ENCODE peak calls at places on chromosomes 2 and 18, in seven cellular contexts. S, Y, G, M, F, A and D are unnamed samples.

GRCh38 chr2:189149981-189150380 is 29.6 kb downstream of the COL5A2 start:
- DNase-seq in S (no peak), Y (no peak), G (no peak), M (no peak), F (no peak), A (no peak), D (no peak)

GRCh38 chr2:172600644-172601043 is 44.8 kb downstream of the PDK1 start:
- DNase-seq in S (peak), Y (no peak), G (no peak), M (no peak), F (no peak), A (no peak), D (peak)

GRCh38 chr2:33443272-33443829 is 33.1 kb upstream of the RASGRP3 start:
- DNase-seq in S (no peak), Y (no peak), G (no peak), M (no peak), F (no peak), A (no peak), D (no peak)

GRCh38 chr18:2908166-2908945 is 61.5 kb downstream of the EMILIN2 start:
- DNase-seq in S (no peak), Y (no peak), G (no peak), M (peak), F (peak), A (no peak), D (no peak)

GRCh38 chr2:236657215-236657614 is 87.6 kb downstream of the ACKR3 start:
- DNase-seq in S (no peak), Y (no peak), G (no peak), M (no peak), F (no peak), A (no peak), D (no peak)

GRCh38 chr2:134375935-134376334 is 122.1 kb downstream of the MGAT5 start:
- DNase-seq in S (no peak), Y (peak), G (peak), M (no peak), F (peak), A (no peak), D (peak)

GRCh38 chr2:36271266-36271665 is 84.3 kb upstream of the CRIM1 start:
- DNase-seq in S (no peak), Y (no peak), G (no peak), M (no peak), F (no peak), A (no peak), D (no peak)

GRCh38 chr2:133166024-133166423 is 402.2 kb downstream of the NCKAP5 start:
- DNase-seq in S (no peak), Y (no peak), G (no peak), M (no peak), F (no peak), A (no peak), D (no peak)

GRCh38 chr2:63862802-63863201 is 21.1 kb downstream of the UGP2 start:
- DNase-seq in S (no peak), Y (no peak), G (no peak), M (no peak), F (no peak), A (no peak), D (no peak)

GRCh38 chr2:23699526-23699925 is 227.4 kb downstream of the ATAD2B start:
- DNase-seq in S (no peak), Y (no peak), G (no peak), M (no peak), F (peak), A (no peak), D (no peak)

GRCh38 chr2:119490106-119490505 is 34.2 kb downstream of the SCTR start:
- DNase-seq in S (no peak), Y (no peak), G (no peak), M (no peak), F (no peak), A (no peak), D (no peak)

GRCh38 chr2:113164930-113165585 is 8.7 kb upstream of the PSD4 start:
- DNase-seq in S (no peak), Y (no peak), G (no peak), M (peak), F (peak), A (no peak), D (no peak)

GRCh38 chr2:28465148-28465885 is 30.5 kb upstream of the PLB1 start:
- DNase-seq in S (no peak), Y (no peak), G (no peak), M (no peak), F (no peak), A (no peak), D (no peak)

GRCh38 chr2:227509086-227509485 is 37.1 kb downstream of the AGFG1 start:
- DNase-seq in S (no peak), Y (no peak), G (no peak), M (no peak), F (no peak), A (no peak), D (peak)

GRCh38 chr2:66575625-66576371 is 140.9 kb downstream of the MEIS1 start:
- DNase-seq in S (peak), Y (peak), G (no peak), M (peak), F (peak), A (no peak), D (no peak)

GRCh38 chr2:226478121-226478809 is 321.4 kb downstream of the IRS1 start:
- DNase-seq in S (no peak), Y (peak), G (peak), M (no peak), F (peak), A (peak), D (no peak)

GRCh38 chr2:191165190-191165643 is 14.4 kb upstream of the STAT4 start:
- DNase-seq in S (peak), Y (no peak), G (no peak), M (no peak), F (no peak), A (no peak), D (peak)

GRCh38 chr18:31892936-31893335 is 50.0 kb downstream of the TRAPPC8 start:
- DNase-seq in S (no peak), Y (no peak), G (no peak), M (no peak), F (no peak), A (no peak), D (no peak)

GRCh38 chr18:55489034-55489741 is 98.8 kb downstream of the TCF4 start:
- DNase-seq in S (no peak), Y (no peak), G (no peak), M (no peak), F (no peak), A (no peak), D (peak)

GRCh38 chr18:3970929-3971328 is 484.2 kb downstream of the DLGAP1 start:
- DNase-seq in S (no peak), Y (no peak), G (no peak), M (no peak), F (peak), A (no peak), D (no peak)

GRCh38 chr2:96883306-96883705 is 13.4 kb upstream of the SEMA4C start:
- DNase-seq in S (no peak), Y (no peak), G (no peak), M (no peak), F (no peak), A (no peak), D (no peak)

GRCh38 chr2:20190862-20191713 is 33.8 kb downstream of the SDC1 start:
- DNase-seq in S (no peak), Y (no peak), G (no peak), M (no peak), F (peak), A (peak), D (no peak)

GRCh38 chr2:41933585-41934322 is 114.1 kb upstream of the PKDCC start:
- DNase-seq in S (no peak), Y (no peak), G (no peak), M (peak), F (peak), A (no peak), D (peak)

GRCh38 chr2:130878316-130878715 is 41.6 kb downstream of the ARHGEF4 start:
- DNase-seq in S (no peak), Y (no peak), G (no peak), M (peak), F (peak), A (no peak), D (no peak)

GRCh38 chr18:59961086-59961485 is 61.3 kb downstream of the PMAIP1 start:
- DNase-seq in S (no peak), Y (no peak), G (no peak), M (no peak), F (no peak), A (no peak), D (peak)

GRCh38 chr2:222813177-222813843 is 47.5 kb upstream of the ACSL3 start:
- DNase-seq in S (no peak), Y (no peak), G (no peak), M (no peak), F (no peak), A (no peak), D (no peak)

GRCh38 chr2:120132691-120133090 is 90.5 kb downstream of the TMEM185B start:
- DNase-seq in S (no peak), Y (no peak), G (no peak), M (no peak), F (peak), A (no peak), D (no peak)

GRCh38 chr18:7177131-7177744 is 53.7 kb upstream of the LRRC30 start:
- DNase-seq in S (peak), Y (no peak), G (no peak), M (no peak), F (peak), A (no peak), D (peak)

GRCh38 chr18:51193621-51194287 is 3.7 kb downstream of the MEX3C start:
- DNase-seq in S (no peak), Y (no peak), G (no peak), M (no peak), F (no peak), A (no peak), D (no peak)

GRCh38 chr2:595141-595805 is 81.9 kb downstream of the TMEM18 start:
- DNase-seq in S (no peak), Y (no peak), G (no peak), M (peak), F (peak), A (no peak), D (no peak)

GRCh38 chr18:48674198-48674721 is 135.4 kb downstream of the CTIF start:
- DNase-seq in S (no peak), Y (peak), G (peak), M (peak), F (peak), A (no peak), D (no peak)

GRCh38 chr2:69437751-69438154 is 518 bp upstream of the NFU1 start:
- DNase-seq in S (no peak), Y (no peak), G (peak), M (no peak), F (peak), A (peak), D (no peak)

GRCh38 chr2:204261776-204262175 is 283.5 kb upstream of the PARD3B start:
- DNase-seq in S (no peak), Y (no peak), G (no peak), M (no peak), F (no peak), A (no peak), D (no peak)

GRCh38 chr2:97688062-97688827 is 18.7 kb downstream of the C2orf92 start:
- DNase-seq in S (no peak), Y (no peak), G (no peak), M (no peak), F (no peak), A (no peak), D (no peak)

GRCh38 chr18:58578835-58579560 is 49.9 kb downstream of the ALPK2 start:
- DNase-seq in S (no peak), Y (no peak), G (no peak), M (no peak), F (no peak), A (no peak), D (no peak)

GRCh38 chr18:58580623-58581022 is 48.3 kb downstream of the ALPK2 start:
- DNase-seq in S (no peak), Y (no peak), G (no peak), M (no peak), F (no peak), A (no peak), D (peak)

GRCh38 chr18:58580078-58580477 is 48.8 kb downstream of the ALPK2 start:
- DNase-seq in S (no peak), Y (no peak), G (no peak), M (no peak), F (no peak), A (no peak), D (no peak)

GRCh38 chr18:58579561-58580047 is 49.3 kb downstream of the ALPK2 start:
- DNase-seq in S (no peak), Y (no peak), G (no peak), M (no peak), F (no peak), A (no peak), D (no peak)

DNA sequence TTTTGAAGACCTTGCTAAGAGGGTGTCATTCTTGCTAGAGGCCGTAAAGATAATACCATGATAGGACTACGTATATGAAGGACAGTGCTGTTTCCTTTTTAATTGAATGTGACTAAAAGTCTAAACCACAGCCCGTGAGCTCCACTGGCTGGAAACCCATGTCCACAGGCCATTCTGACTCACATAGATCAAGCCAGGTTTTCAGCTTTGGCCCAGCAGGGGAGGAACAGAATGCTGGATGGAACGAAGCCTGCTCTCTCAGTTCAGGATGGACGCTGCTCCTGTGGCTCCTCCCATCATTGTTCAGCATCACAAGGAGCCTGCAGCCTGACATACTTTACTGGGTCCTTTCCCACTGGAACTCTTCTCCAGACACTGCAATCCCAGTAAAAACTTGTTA is 47.6 kb downstream of the ALPK2 start:
- DNase-seq in S (no peak), Y (no peak), G (no peak), M (no peak), F (no peak), A (no peak), D (no peak)
- TF ChIP-seq POLR2A in S (no peak), Y (no peak), G (no peak), M (no peak), F (no peak), A (no peak), D (no peak)

DNA sequence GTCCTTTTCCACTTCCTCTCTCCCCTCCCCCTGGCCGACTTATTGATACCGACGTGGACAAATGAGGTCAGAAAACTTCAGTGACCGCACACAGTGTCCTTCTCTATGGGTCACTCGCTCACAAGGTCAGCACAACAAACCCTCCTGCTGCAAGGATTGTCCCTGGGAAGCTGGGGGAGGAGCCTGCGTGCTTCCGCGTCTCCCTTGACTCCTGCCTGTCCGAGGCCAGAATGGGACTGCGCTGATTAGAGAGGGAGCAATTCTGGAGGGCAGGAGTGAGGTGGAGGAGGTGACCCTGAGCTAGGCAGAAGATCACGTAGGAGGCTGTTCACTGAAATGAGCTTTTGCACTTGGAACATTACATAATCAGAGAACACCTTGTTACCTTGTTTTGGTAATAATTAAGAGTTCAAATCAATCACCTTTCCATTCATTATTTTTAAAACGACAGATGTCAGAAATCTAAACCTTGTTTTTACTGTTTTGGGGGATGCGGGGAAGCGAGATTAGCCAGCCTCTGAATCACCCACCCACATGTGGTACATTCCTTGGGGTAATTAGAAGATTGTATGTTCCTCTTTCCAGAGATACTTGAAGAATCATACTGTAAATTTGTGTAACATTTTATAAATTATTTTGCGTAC is 70.6 kb downstream of the CTAGE1 start:
- DNase-seq in S (no peak), Y (peak), G (peak), M (no peak), F (peak), A (peak), D (no peak)
- TF ChIP-seq POLR2A in S (no peak), Y (peak), G (peak), M (no peak), F (peak), A (no peak), D (no peak)

GRCh38 chr2:3679616-3680393 is 21.8 kb downstream of the ALLC start:
- DNase-seq in S (no peak), Y (no peak), G (no peak), M (no peak), F (no peak), A (no peak), D (no peak)

GRCh38 chr2:3683748-3684454 is 19.5 kb upstream of the DCDC2C start:
- DNase-seq in S (no peak), Y (no peak), G (no peak), M (no peak), F (no peak), A (no peak), D (no peak)

GRCh38 chr2:3682811-3683210 is 20.6 kb upstream of the DCDC2C start:
- DNase-seq in S (no peak), Y (no peak), G (no peak), M (no peak), F (no peak), A (no peak), D (no peak)

GRCh38 chr2:3680548-3681345 is 22.6 kb upstream of the DCDC2C start:
- DNase-seq in S (no peak), Y (no peak), G (no peak), M (no peak), F (no peak), A (no peak), D (no peak)

GRCh38 chr2:3681625-3682024 is 21.8 kb upstream of the DCDC2C start:
- DNase-seq in S (no peak), Y (no peak), G (no peak), M (no peak), F (no peak), A (no peak), D (no peak)
- TF ChIP-seq POLR2A in S (no peak), Y (no peak), G (no peak), M (no peak), F (no peak), A (no peak), D (no peak)

GRCh38 chr2:46954951-46955571 is 39.5 kb upstream of the MCFD2 start:
- DNase-seq in S (peak), Y (peak), G (peak), M (peak), F (peak), A (peak), D (peak)
- TF ChIP-seq POLR2A in S (no peak), Y (no peak), G (no peak), M (no peak), F (peak), A (no peak), D (no peak)

GRCh38 chr2:238338710-238339394 is 18.5 kb downstream of the TRAF3IP1 start:
- DNase-seq in S (peak), Y (no peak), G (no peak), M (peak), F (no peak), A (no peak), D (no peak)
- TF ChIP-seq POLR2A in S (no peak), Y (no peak), G (no peak), M (no peak), F (no peak), A (no peak), D (no peak)

DNA sequence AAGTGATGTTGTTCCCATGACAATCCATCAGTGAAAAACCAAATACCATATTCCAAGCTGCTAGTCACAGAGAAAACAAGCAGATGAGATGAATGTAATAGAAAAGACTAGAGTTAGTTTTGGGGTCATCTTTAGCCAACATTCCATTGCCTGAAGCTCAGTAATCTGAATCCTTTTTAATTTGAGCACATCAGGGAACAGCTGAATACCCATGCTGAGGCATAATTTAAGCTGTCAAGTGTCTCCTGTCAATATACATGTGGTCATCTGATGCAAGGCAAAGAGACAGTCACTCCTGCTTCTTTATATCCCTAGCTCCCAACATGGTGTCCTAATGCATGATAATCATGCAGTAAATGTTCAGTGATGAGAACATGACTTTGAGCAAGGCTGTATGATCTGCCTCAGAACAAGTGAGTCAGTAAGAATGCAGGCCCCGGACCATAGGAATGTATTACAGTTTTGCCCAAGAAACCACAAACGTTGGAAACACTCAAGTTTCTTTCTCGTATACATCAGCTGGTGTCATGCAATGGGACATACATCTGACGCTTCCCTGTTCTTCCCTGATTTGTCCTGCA is 48.0 kb downstream of the CDK15 start:
- DNase-seq in S (no peak), Y (no peak), G (no peak), M (no peak), F (no peak), A (no peak), D (no peak)
- TF ChIP-seq POLR2A in S (no peak), Y (no peak), G (no peak), M (no peak), F (no peak), A (no peak), D (no peak)

DNA sequence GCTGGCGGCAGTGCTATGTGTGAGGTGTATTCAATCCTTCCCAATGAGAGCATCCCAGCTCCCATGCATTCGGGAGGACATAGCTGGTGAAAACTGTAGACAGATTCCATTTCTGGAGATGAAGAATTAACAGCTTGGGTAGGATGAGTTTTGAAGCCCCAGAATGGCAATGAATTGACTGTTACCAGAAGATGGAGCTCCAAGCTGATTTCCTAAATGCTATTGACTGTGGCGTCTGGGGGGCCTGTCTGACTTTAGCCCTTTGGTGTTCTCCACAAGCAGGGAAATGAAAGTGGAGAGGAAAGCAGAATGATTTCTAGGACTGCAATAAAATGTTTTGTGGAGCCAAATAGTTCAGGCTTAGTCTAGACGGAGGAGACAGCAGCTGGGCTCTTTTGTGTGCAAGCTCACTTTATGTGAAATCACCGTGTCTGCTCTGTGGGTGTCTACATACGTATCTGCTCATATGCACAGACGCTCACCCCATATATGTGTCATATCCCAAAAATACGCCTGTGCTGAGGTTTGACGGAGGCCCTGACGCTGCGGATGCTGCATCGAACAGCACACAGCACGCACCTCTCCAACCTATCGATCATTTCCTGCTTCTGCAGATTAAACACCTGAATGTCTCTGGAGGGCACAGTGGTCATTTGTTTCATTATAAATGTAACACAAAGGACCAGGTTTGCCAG is 166.4 kb upstream of the PXDN start:
- DNase-seq in S (no peak), Y (no peak), G (no peak), M (peak), F (no peak), A (no peak), D (no peak)
- TF ChIP-seq POLR2A in S (no peak), Y (no peak), G (no peak), M (no peak), F (no peak), A (no peak), D (no peak)